ENCODE peak calls at places on chromosomes 4 and X, in four cellular contexts. K, O, C and A are unnamed samples.

GRCh38 chrX:23902419-23902818 is 5.3 kb downstream of the APOO start:
- DNase-seq in O (peak; percentile 64), C (no peak), K (no peak), A (no peak)

GRCh38 chr4:113420938-113421337 is 340.6 kb downstream of the CAMK2D start:
- DNase-seq in C (no peak), K (no peak), O (no peak), A (no peak)

GRCh38 chr4:186726440-186727148 is 2.9 kb upstream of the FAT1 start:
- DNase-seq in O (peak; percentile 64), K (no peak), C (peak; percentile 65), A (peak; percentile 90)

GRCh38 chrX:68792083-68792482 is 36.7 kb upstream of the EFNB1 start:
- DNase-seq in C (no peak), O (no peak), K (no peak), A (no peak)

GRCh38 chr4:1449833-1450741 is 43.8 kb upstream of the NKX1-1 start:
- DNase-seq in O (no peak), K (no peak), C (no peak), A (peak; percentile 64)

GRCh38 chrX:7927259-7928167 is at the start of gene PNPLA4:
- DNase-seq in C (peak; percentile 92), O (peak; percentile 61), K (peak; percentile 75), A (peak; percentile 81)

GRCh38 chr4:114264452-114264851 is 285.0 kb upstream of the ARSJ start:
- DNase-seq in C (no peak), O (no peak), K (no peak), A (no peak)

GRCh38 chr4:151931563-151931962 is 170.8 kb upstream of the GATB start:
- DNase-seq in K (no peak), O (no peak), C (no peak), A (no peak)

GRCh38 chrX:123968383-123969050 is 7.0 kb downstream of the STAG2 start:
- DNase-seq in O (no peak), K (no peak), C (no peak), A (no peak)

GRCh38 chr4:2402941-2403340 is 15.5 kb downstream of the ZFYVE28 start:
- DNase-seq in O (no peak), C (no peak), K (no peak), A (no peak)

GRCh38 chr4:6343950-6344408 is 74.3 kb downstream of the WFS1 start:
- DNase-seq in K (no peak), C (no peak), O (peak; percentile 93), A (no peak)

GRCh38 chr4:21699437-21699836 is 249.1 kb downstream of the KCNIP4 start:
- DNase-seq in C (no peak), K (no peak), O (no peak), A (no peak)

GRCh38 chr4:156138781-156139280 is 185.2 kb upstream of the CTSO start:
- DNase-seq in K (no peak), C (no peak), O (no peak), A (no peak)

GRCh38 chr4:86302242-86302641 is 57.6 kb downstream of the MAPK10 start:
- DNase-seq in C (peak; percentile 35), K (no peak), O (peak; percentile 68), A (no peak)

GRCh38 chr4:43331226-43332078 is 438.9 kb downstream of the GRXCR1 start:
- DNase-seq in K (no peak), O (peak; percentile 91), C (no peak), A (no peak)

GRCh38 chr4:140078366-140078765 is 75.6 kb downstream of the MAML3 start:
- DNase-seq in C (no peak), O (no peak), K (no peak), A (no peak)

GRCh38 chrX:153851981-153852380 is 21.6 kb upstream of the PDZD4 start:
- DNase-seq in K (no peak), O (no peak), C (no peak), A (no peak)

GRCh38 chr4:20883677-20884076 is 183.4 kb downstream of the PACRGL start:
- DNase-seq in K (no peak), O (no peak), C (no peak), A (no peak)

GRCh38 chrX:17750436-17750835 is 13.1 kb downstream of the SCML1 start:
- DNase-seq in C (no peak), K (no peak), O (peak; percentile 25), A (no peak)

GRCh38 chr4:16437836-16438235 is 211.6 kb upstream of the TAPT1 start:
- DNase-seq in K (no peak), C (no peak), O (peak; percentile 17), A (no peak)

GRCh38 chr4:123478859-123479345 is 82.3 kb downstream of the SPRY1 start:
- DNase-seq in K (no peak), C (peak; percentile 74), O (peak; percentile 43), A (no peak)

GRCh38 chr4:7366180-7366957 is 68.4 kb downstream of the PSAPL1 start:
- DNase-seq in K (no peak), C (peak; percentile 30), O (no peak), A (no peak)

GRCh38 chr4:173835863-173836262 is 305.8 kb upstream of the HAND2 start:
- DNase-seq in K (no peak), O (peak; percentile 11), C (peak; percentile 33), A (no peak)

GRCh38 chr4:836781-837301 is 10.9 kb upstream of the CPLX1 start:
- DNase-seq in K (no peak), C (no peak), O (no peak), A (no peak)

GRCh38 chr4:54709281-54709854 is 51.6 kb downstream of the KIT start:
- DNase-seq in O (no peak), C (no peak), K (no peak), A (no peak)

GRCh38 chr4:4200624-4201023 is 26.1 kb downstream of the OTOP1 start:
- DNase-seq in K (no peak), C (no peak), O (no peak), A (no peak)

GRCh38 chr4:141919648-141920047 is 283.3 kb downstream of the IL15 start:
- DNase-seq in K (no peak), O (no peak), C (no peak), A (no peak)

GRCh38 chr4:108029731-108030130 is 40.0 kb downstream of the HADH start:
- DNase-seq in K (no peak), O (no peak), C (no peak), A (no peak)

GRCh38 chr4:108033348-108033747 is 43.7 kb downstream of the HADH start:
- DNase-seq in C (no peak), K (no peak), O (no peak), A (no peak)

GRCh38 chr4:108029321-108029720 is 39.6 kb downstream of the HADH start:
- DNase-seq in C (no peak), K (peak; percentile 25), O (no peak), A (no peak)

GRCh38 chr4:108031427-108032083 is 41.9 kb downstream of the HADH start:
- DNase-seq in O (peak; percentile 69), C (no peak), K (no peak), A (no peak)

GRCh38 chr4:108030332-108030731 is 40.6 kb downstream of the HADH start:
- DNase-seq in K (peak; percentile 55), C (no peak), O (peak; percentile 52), A (no peak)
- TF ChIP-seq CTCF in K (peak; percentile 69), C (no peak), O (peak; percentile 42), A (peak; percentile 73)

DNA sequence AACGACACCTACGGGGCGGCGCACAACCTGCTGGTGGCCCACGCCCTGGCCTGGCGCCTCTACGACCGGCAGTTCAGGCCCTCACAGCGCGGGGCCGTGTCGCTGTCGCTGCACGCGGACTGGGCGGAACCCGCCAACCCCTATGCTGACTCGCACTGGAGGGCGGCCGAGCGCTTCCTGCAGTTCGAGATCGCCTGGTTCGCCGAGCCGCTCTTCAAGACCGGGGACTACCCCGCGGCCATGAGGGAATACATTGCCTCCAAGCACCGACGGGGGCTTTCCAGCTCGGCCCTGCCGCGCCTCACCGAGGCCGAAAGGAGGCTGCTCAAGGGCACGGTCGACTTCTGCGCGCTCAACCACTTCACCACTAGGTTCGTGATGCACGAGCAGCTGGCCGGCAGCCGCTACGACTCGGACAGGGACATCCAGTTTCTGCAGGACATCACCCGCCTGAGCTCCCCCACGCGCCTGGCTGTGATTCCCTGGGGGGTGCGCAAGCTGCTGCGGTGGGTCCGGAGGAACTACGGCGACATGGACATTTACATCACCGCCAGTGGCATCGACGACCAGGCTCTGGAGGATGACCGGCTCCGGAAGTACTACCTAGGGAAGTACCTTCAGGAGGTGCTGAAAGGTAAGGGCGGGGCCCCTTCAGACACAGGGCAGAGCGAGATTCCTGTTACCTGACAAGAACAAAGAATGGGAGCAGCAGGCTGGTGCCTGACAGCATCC is 11.7 kb downstream of the RPL9 start:
- DNase-seq in C (peak; percentile 62), O (peak; percentile 74), K (peak; percentile 11), A (no peak)
- TF ChIP-seq CTCF in C (peak; percentile 26), O (peak; percentile 36), K (no peak), A (no peak)

GRCh38 chr4:80407246-80407645 is 71.7 kb downstream of the CFAP299 start:
- DNase-seq in C (no peak), O (no peak), K (no peak), A (no peak)

GRCh38 chr4:80413096-80413495 is 77.6 kb downstream of the CFAP299 start:
- DNase-seq in O (no peak), C (no peak), K (no peak), A (no peak)

GRCh38 chr4:80417019-80417418 is 81.5 kb downstream of the CFAP299 start:
- DNase-seq in K (no peak), O (no peak), C (no peak), A (no peak)

GRCh38 chr4:80409798-80410197 is 74.3 kb downstream of the CFAP299 start:
- DNase-seq in O (no peak), C (no peak), K (no peak), A (no peak)

DNA sequence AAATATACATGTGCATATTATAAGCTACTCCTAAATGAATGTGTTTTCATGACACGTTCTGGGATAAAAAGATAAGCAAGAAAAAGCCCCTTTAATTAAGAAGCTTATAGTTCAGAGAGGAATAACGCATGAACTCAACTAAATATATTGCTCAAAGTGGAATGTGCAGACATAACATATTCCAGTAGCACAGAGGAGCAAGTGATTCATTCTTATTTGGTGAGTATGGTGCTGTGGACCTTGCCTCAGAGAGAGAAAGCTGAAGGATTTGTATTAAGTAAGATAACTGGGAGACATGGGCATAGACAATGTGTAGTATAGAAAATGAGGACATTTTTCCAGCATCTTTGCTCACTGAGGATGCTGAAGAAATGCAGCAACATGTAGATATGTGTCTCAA is 76.8 kb downstream of the CFAP299 start:
- DNase-seq in O (peak; percentile 5), K (no peak), C (no peak), A (no peak)
- TF ChIP-seq CTCF in O (no peak), K (no peak), C (no peak), A (no peak)

DNA sequence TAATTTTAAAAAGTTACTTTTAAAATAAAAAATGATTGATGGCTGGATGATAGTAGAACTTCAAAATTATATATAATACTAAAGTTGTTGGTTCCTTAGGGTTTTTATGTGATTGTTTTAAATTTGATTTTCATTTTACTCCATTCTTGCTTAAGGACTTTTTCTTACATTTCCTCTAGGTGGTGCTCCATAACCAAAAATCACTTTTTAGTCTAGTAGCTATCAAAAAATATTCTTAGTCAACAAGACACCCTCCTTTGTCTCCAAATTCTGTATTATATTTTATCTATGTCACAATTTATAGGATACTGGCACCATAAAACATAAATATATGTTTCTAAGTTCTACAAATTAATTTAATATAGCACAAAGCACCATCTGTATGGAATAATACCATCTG is 67.2 kb upstream of the BRWD3 start:
- DNase-seq in C (no peak), O (peak; percentile 14), K (no peak), A (no peak)
- TF ChIP-seq CTCF in C (peak; percentile 19), O (peak; percentile 3), K (no peak), A (peak; percentile 74)

DNA sequence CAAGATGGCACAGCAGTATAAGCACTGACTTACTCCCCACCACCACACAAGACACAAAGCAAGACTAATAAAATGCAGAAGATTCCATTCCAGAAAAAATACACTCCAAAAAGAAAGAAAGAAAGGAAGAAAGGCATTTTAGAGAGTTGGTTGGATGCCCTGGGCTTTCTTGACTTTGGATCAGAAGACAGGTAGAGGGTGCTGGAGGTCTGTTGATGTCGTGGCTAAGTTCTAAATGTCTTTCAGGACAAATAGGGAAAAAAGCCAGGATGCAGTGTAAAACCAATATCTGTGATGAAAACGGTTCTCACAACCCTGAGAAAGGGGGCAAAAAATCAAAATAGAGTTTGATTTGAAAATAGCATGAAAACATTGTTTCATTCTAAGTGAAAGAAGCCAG is 555.2 kb upstream of the PRKX start:
- DNase-seq in C (no peak), K (no peak), O (no peak), A (no peak)
- TF ChIP-seq CTCF in C (no peak), K (no peak), O (no peak), A (no peak)